ENCODE peak calls at places on chromosomes 1 and 21, in six cellular contexts. One of them, this sample, is unnamed.

GRCh38 chr1:238672262-238672661 is 714.1 kb upstream of the CHRM3 start:
- DNase-seq in IMR-90: no peak
- DNase-seq in mesenchymal stem cell: no peak
- DNase-seq in H1: no peak
- DNase-seq in neuronal stem cell: no peak
- DNase-seq in H9: no peak
- DNase-seq in this sample: peak; percentile 90

GRCh38 chr1:53804181-53804580 is 33.9 kb downstream of the NDC1 start:
- DNase-seq in H1: no peak
- DNase-seq in neuronal stem cell: no peak
- DNase-seq in H9: no peak
- DNase-seq in IMR-90: no peak
- DNase-seq in mesenchymal stem cell: no peak
- DNase-seq in this sample: no peak

GRCh38 chr1:64470670-64471217 is 815 bp downstream of the CACHD1 start:
- DNase-seq in IMR-90: no peak
- DNase-seq in H9: peak; percentile 35
- DNase-seq in neuronal stem cell: no peak
- DNase-seq in mesenchymal stem cell: peak; percentile 46
- DNase-seq in H1: peak; percentile 67
- DNase-seq in this sample: peak; percentile 66

GRCh38 chr1:231776006-231776707 is 149.6 kb downstream of the DISC1 start:
- DNase-seq in IMR-90: peak; percentile 86
- DNase-seq in neuronal stem cell: no peak
- DNase-seq in H9: no peak
- DNase-seq in mesenchymal stem cell: peak; percentile 40
- DNase-seq in H1: no peak
- DNase-seq in this sample: peak; percentile 37

GRCh38 chr1:173868266-173869107 is at the start of gene ZBTB37:
- DNase-seq in H9: peak; percentile 99
- DNase-seq in neuronal stem cell: peak; percentile 88
- DNase-seq in H1: peak; percentile 99
- DNase-seq in mesenchymal stem cell: peak; percentile 47
- DNase-seq in IMR-90: peak; percentile 38
- DNase-seq in this sample: peak; percentile 98

GRCh38 chr1:208248254-208248935 is 4.2 kb upstream of the PLXNA2 start:
- DNase-seq in mesenchymal stem cell: no peak
- DNase-seq in H9: no peak
- DNase-seq in IMR-90: no peak
- DNase-seq in H1: no peak
- DNase-seq in neuronal stem cell: no peak
- DNase-seq in this sample: no peak

GRCh38 chr21:42066521-42066920 is 4.6 kb upstream of the UMODL1 start:
- DNase-seq in mesenchymal stem cell: no peak
- DNase-seq in neuronal stem cell: no peak
- DNase-seq in H9: no peak
- DNase-seq in IMR-90: no peak
- DNase-seq in H1: no peak
- DNase-seq in this sample: peak; percentile 64

GRCh38 chr1:151828931-151829330 is 2.7 kb downstream of the RORC start:
- DNase-seq in H1: no peak
- DNase-seq in IMR-90: peak; percentile 11
- DNase-seq in neuronal stem cell: peak; percentile 65
- DNase-seq in mesenchymal stem cell: peak; percentile 20
- DNase-seq in H9: peak; percentile 83
- DNase-seq in this sample: peak; percentile 91

GRCh38 chr1:48109390-48110009 is 112.3 kb upstream of the TRABD2B start:
- DNase-seq in IMR-90: peak; percentile 61
- DNase-seq in H1: no peak
- DNase-seq in mesenchymal stem cell: peak; percentile 43
- DNase-seq in neuronal stem cell: peak; percentile 51
- DNase-seq in H9: no peak
- DNase-seq in this sample: peak; percentile 66

GRCh38 chr1:193019442-193020026 is 39.6 kb downstream of the UCHL5 start:
- DNase-seq in H9: no peak
- DNase-seq in IMR-90: peak; percentile 64
- DNase-seq in mesenchymal stem cell: peak; percentile 66
- DNase-seq in H1: no peak
- DNase-seq in neuronal stem cell: peak; percentile 4
- DNase-seq in this sample: peak; percentile 49

GRCh38 chr1:204941415-204942338 is 71.0 kb downstream of the NFASC start:
- DNase-seq in H1: peak; percentile 92
- DNase-seq in neuronal stem cell: peak; percentile 83
- DNase-seq in IMR-90: peak; percentile 31
- DNase-seq in H9: peak; percentile 74
- DNase-seq in mesenchymal stem cell: peak; percentile 37
- DNase-seq in this sample: peak; percentile 83

GRCh38 chr1:117161887-117162286 is 40.3 kb upstream of the TRIM45 start:
- DNase-seq in mesenchymal stem cell: no peak
- DNase-seq in IMR-90: no peak
- DNase-seq in neuronal stem cell: no peak
- DNase-seq in H1: no peak
- DNase-seq in H9: no peak
- DNase-seq in this sample: no peak

GRCh38 chr1:119102051-119102450 is 38.4 kb downstream of the WARS2 start:
- DNase-seq in neuronal stem cell: no peak
- DNase-seq in H9: no peak
- DNase-seq in IMR-90: no peak
- DNase-seq in mesenchymal stem cell: no peak
- DNase-seq in H1: no peak
- DNase-seq in this sample: no peak

DNA sequence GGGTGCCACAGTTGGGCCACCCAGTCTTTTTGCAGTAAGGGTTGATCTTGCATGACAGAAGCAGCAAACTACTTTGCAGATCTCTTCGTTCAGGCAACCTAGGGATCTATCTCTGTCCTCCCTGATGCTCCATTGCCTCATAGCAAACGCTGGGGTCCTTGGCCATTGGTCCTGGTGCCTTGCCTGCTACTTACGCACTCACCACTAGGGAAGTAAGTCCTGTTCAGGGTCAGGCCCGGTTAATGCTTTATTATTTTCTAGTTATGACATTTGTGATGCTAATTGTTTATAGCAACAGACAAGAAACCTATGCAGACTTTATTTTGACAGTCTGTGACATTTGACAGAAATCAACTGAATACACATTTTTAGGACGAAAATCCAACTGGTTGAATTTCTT is 326.5 kb upstream of the FMN2 start:
- DNase-seq in neuronal stem cell: no peak
- DNase-seq in H9: peak; percentile 40
- DNase-seq in IMR-90: no peak
- DNase-seq in H1: no peak
- DNase-seq in mesenchymal stem cell: no peak
- DNase-seq in this sample: peak; percentile 25
- H3K27ac ChIP-seq in neuronal stem cell: no peak overlapping the region
- H3K27ac ChIP-seq in H9: no peak overlapping the region
- H3K27ac ChIP-seq in IMR-90: no peak overlapping the region
- H3K27ac ChIP-seq in H1: no peak overlapping the region
- H3K27ac ChIP-seq in mesenchymal stem cell: no peak overlapping the region
- H3K27ac ChIP-seq in this sample: no peak overlapping the region

DNA sequence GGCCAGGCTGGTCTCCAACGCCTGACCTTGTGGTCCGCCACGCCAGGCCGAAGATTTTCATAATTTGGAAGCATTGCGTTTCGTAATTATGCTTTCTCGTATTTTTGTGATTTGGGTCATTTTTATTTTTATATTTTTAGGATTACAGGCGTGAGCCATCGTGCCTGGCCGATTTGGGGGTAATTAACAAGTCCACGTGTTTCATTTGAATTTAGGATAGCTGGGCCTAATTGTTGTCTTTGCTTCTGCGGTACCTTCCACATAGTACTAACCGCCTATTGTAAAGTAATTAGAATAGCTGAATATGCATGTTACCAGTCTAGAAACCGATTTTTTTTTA is 1.0 kb downstream of the RCC1 start:
- DNase-seq in H9: no peak
- DNase-seq in mesenchymal stem cell: no peak
- DNase-seq in IMR-90: no peak
- DNase-seq in H1: no peak
- DNase-seq in neuronal stem cell: no peak
- DNase-seq in this sample: no peak
- H2BK5ac ChIP-seq in H9: no peak overlapping the region
- H2BK5ac ChIP-seq in mesenchymal stem cell: no peak overlapping the region
- H2BK5ac ChIP-seq in IMR-90: peak overlapping the region; percentile 79
- H2BK5ac ChIP-seq in H1: peak overlapping the region; percentile 94
- H2BK5ac ChIP-seq in neuronal stem cell: no peak overlapping the region
- H2BK5ac ChIP-seq in this sample: peak overlapping the region; percentile 90

GRCh38 chr1:111988743-111989453 is 570 bp downstream of the KCND3 start:
- DNase-seq in H9: peak; percentile 54
- DNase-seq in neuronal stem cell: no peak
- DNase-seq in IMR-90: no peak
- DNase-seq in mesenchymal stem cell: no peak
- DNase-seq in H1: peak; percentile 69
- DNase-seq in this sample: peak; percentile 37

GRCh38 chr1:111990026-111990877 is 784 bp upstream of the KCND3 start:
- DNase-seq in IMR-90: no peak
- DNase-seq in neuronal stem cell: peak; percentile 15
- DNase-seq in H9: peak; percentile 38
- DNase-seq in H1: peak; percentile 62
- DNase-seq in mesenchymal stem cell: peak; percentile 10
- DNase-seq in this sample: peak; percentile 29

GRCh38 chr1:111989531-111990025 is at the start of gene KCND3:
- DNase-seq in neuronal stem cell: peak; percentile 36
- DNase-seq in IMR-90: peak; percentile 3
- DNase-seq in mesenchymal stem cell: peak; percentile 11
- DNase-seq in H9: no peak
- DNase-seq in H1: peak; percentile 54
- DNase-seq in this sample: peak; percentile 13

GRCh38 chr1:111987502-111987901 is 2.0 kb downstream of the KCND3 start:
- DNase-seq in IMR-90: no peak
- DNase-seq in H9: no peak
- DNase-seq in neuronal stem cell: no peak
- DNase-seq in H1: no peak
- DNase-seq in mesenchymal stem cell: no peak
- DNase-seq in this sample: no peak

DNA sequence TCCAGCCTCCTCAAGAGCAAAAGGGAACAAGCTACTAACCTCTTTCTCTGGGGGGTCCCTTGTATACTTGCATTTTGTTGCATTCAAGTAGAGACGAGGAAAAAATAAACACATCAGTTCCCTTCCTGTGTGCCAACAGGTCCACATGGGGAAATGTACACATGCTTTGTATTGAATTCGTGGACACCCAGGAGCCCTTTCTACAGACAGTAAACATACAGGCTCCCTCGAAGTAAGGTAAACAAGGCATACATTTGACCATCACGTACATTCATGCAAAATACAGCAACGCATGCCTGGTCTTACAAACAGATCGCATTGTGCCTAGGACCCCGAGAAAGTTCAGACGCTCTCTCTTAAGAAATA is 1.1 kb downstream of the KCND3 start:
- DNase-seq in H9: no peak
- DNase-seq in neuronal stem cell: no peak
- DNase-seq in mesenchymal stem cell: no peak
- DNase-seq in IMR-90: no peak
- DNase-seq in H1: no peak
- DNase-seq in this sample: no peak
- H3K27ac ChIP-seq in H9: no peak overlapping the region
- H3K27ac ChIP-seq in neuronal stem cell: no peak overlapping the region
- H3K27ac ChIP-seq in mesenchymal stem cell: no peak overlapping the region
- H3K27ac ChIP-seq in IMR-90: no peak overlapping the region
- H3K27ac ChIP-seq in H1: no peak overlapping the region
- H3K27ac ChIP-seq in this sample: no peak overlapping the region

DNA sequence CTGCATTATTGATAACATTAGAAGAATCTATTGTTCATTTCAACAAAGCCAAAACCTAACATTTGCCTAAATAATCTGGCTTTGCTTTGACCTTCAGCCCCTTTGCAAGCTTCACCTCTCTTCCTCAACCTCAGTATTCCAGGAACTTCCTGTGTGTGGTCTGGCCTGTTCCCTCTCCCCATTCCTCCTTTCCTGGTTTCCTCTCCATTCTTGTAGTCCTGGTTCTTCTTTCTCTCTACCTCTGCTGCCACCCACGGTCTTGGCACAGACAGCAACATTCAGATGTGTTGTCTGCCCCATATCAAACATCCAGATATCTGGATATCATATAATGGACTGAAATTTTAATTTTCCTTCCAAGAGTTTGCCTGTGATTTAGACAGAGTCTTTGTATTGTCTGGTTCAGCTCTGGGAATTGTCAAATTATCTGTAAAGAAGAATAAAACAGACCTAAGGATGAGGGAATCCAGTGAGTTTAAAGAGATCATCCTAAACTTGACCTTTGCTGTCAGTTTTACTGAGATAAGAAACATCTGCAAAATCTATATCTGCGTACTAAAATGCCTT is 148.1 kb upstream of the KCTD3 start:
- DNase-seq in neuronal stem cell: no peak
- DNase-seq in mesenchymal stem cell: peak; percentile 19
- DNase-seq in IMR-90: no peak
- DNase-seq in H9: no peak
- DNase-seq in H1: no peak
- DNase-seq in this sample: peak; percentile 16
- H2BK5ac ChIP-seq in neuronal stem cell: no peak overlapping the region
- H2BK5ac ChIP-seq in mesenchymal stem cell: no peak overlapping the region
- H2BK5ac ChIP-seq in IMR-90: no peak overlapping the region
- H2BK5ac ChIP-seq in H9: no peak overlapping the region
- H2BK5ac ChIP-seq in H1: peak overlapping the region; percentile 67
- H2BK5ac ChIP-seq in this sample: no peak overlapping the region